ENCODE peak calls at places on chromosomes 3 and 15, in four cellular contexts. M is lower lobe of right lung, X is heart right ventricle, N is H9. Y is an unnamed sample. For H3K27me3, the result is how much of the 10 kb centered on the place peaks cover.

GRCh38 chr15:36598529-36599177 is 19.2 kb downstream of the CDIN1 start:
- DNase-seq in M (no peak), X (no peak), N (no peak), Y (no peak)

GRCh38 chr3:30620402-30621360 is 14.3 kb downstream of the TGFBR2 start:
- DNase-seq in M (no peak), X (no peak), N (no peak), Y (no peak)

GRCh38 chr3:106473576-106474506 is 605.0 kb upstream of the CBLB start:
- DNase-seq in M (no peak), X (no peak), N (no peak), Y (no peak)

GRCh38 chr3:89506462-89507143 is 399.2 kb downstream of the EPHA3 start:
- DNase-seq in M (no peak), X (no peak), N (no peak), Y (no peak)

GRCh38 chr3:25804676-25805075 is 14.8 kb downstream of the OXSM start:
- DNase-seq in M (no peak), X (no peak), N (no peak), Y (no peak)

GRCh38 chr3:15812183-15812582 is 14.4 kb upstream of the ANKRD28 start:
- DNase-seq in M (no peak), X (no peak), N (no peak), Y (no peak)

GRCh38 chr3:170765419-170766078 is 104.4 kb downstream of the RPL22L1 start:
- DNase-seq in M (no peak), X (no peak), N (no peak), Y (no peak)

GRCh38 chr3:42741796-42742195 is 31.3 kb downstream of the CCDC13 start:
- DNase-seq in M (no peak), X (no peak), N (peak), Y (no peak)

GRCh38 chr3:53101956-53102355 is 28.3 kb downstream of the RFT1 start:
- DNase-seq in M (no peak), X (no peak), N (no peak), Y (no peak)

GRCh38 chr3:58293516-58293915 is 12.5 kb upstream of the RPP14 start:
- DNase-seq in M (no peak), X (no peak), N (no peak), Y (no peak)

GRCh38 chr15:84836859-84837258 is 19.7 kb downstream of the ALPK3 start:
- DNase-seq in M (no peak), X (no peak), N (no peak), Y (no peak)

GRCh38 chr15:81809543-81809942 is 236.3 kb downstream of the MEX3B start:
- DNase-seq in M (no peak), X (no peak), N (peak), Y (no peak)

GRCh38 chr3:168239287-168239686 is 143.6 kb upstream of the GOLIM4 start:
- DNase-seq in M (no peak), X (no peak), N (no peak), Y (no peak)

GRCh38 chr3:168241156-168241555 is 145.4 kb upstream of the GOLIM4 start:
- DNase-seq in M (no peak), X (no peak), N (no peak), Y (no peak)
- H3K27me3 ChIP-seq in M (under half), X (half or more), N (under half), Y (under half)

DNA sequence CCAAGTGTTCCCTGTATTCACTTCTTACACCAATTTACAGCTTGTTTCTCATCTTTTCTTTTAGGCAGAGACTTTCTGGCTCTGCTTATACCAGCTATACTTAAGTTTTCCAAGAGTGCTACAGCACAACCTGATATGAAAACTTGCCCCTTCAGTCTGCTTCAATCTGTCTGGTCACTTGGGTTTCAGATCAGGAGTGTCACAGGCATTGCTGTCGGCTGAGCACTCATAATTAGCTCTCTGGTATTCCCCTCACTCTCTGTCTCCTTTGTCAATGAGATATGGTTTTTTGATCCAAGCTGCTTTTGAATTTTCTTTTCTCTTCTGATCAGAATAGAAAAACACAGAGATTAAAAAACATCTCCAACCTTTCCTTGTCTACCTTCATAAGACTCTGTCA is 194.9 kb upstream of the UMPS start:
- DNase-seq in M (no peak), X (no peak), N (no peak), Y (no peak)
- H3K27me3 ChIP-seq in M (under half), X (under half), N (under half), Y (under half)

GRCh38 chr15:77748078-77749064 is 115.7 kb upstream of the LINGO1 start:
- DNase-seq in M (no peak), X (no peak), N (peak), Y (no peak)

GRCh38 chr15:77749998-77750540 is 117.4 kb upstream of the LINGO1 start:
- DNase-seq in M (no peak), X (no peak), N (no peak), Y (peak)

GRCh38 chr15:77749236-77749997 is 116.7 kb upstream of the LINGO1 start:
- DNase-seq in M (no peak), X (no peak), N (peak), Y (peak)

GRCh38 chr15:77753939-77754338 is 121.2 kb upstream of the LINGO1 start:
- DNase-seq in M (no peak), X (no peak), N (no peak), Y (no peak)

DNA sequence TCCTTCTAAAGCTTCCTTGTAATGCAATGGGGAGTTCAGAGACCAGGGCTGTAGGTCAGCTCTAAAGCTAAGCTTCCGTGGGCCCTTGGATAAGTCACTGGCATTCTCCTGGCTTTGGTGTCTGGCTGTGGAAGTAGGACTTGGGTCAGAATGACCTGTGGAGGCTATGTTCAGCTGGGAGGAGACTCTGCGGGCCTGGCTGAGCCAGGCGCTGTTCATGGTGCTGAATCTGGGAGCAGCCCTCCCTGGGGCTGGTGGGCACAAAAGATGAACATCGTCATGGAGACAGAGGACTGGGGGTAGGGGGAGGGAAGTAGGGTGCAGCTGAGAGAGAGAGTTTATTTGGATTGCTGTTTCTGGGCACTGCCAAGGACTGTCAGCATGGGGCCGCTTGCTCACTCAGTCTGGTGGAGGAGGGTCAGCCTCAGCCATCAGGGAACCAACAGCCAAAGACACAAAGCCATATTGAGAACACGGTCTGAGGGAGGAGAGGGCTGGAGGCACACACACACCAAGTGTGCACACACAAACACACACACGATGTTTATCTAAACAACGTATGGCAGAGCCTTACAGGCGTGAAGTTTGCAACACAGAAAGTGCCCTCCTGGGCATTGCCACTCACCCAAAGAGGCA is 120.6 kb upstream of the LINGO1 start:
- DNase-seq in M (no peak), X (peak), N (peak), Y (peak)
- H3K27me3 ChIP-seq in M (under half), X (under half), N (under half), Y (under half)

GRCh38 chr15:70580958-70581357 is 182.4 kb downstream of the UACA start:
- DNase-seq in M (no peak), X (no peak), N (no peak), Y (no peak)
- H3K27me3 ChIP-seq in M (under half), X (under half), N (under half), Y (under half)

GRCh38 chr3:185152433-185153169 is at the start of gene C3orf70:
- DNase-seq in M (peak), X (peak), N (peak), Y (peak)
- H3K27me3 ChIP-seq in M (under half), X (half or more), N (under half), Y (under half)

Y was measured in H7.